ENCODE peak calls at places on chromosome 12, in seven cellular contexts. S, G, K, L, N, X and Y are unnamed samples.

GRCh38 chr12:46200551-46200950 is 68.3 kb downstream of the SLC38A1 start:
- DNase-seq in S (no peak), G (no peak), K (no peak), L (no peak), N (no peak), X (no peak), Y (no peak)

GRCh38 chr12:65778268-65779090 is 45.8 kb upstream of the HMGA2 start:
- DNase-seq in S (no peak), G (no peak), K (no peak), L (no peak), N (peak; percentile 42), X (no peak), Y (no peak)

GRCh38 chr12:31591308-31591901 is 469 bp upstream of the DENND5B start:
- DNase-seq in S (no peak), G (no peak), K (no peak), L (no peak), N (no peak), X (no peak), Y (no peak)

GRCh38 chr12:55843431-55843830 is 695 bp upstream of the MMP19 start:
- DNase-seq in S (no peak), G (no peak), K (no peak), L (no peak), N (no peak), X (no peak), Y (no peak)

GRCh38 chr12:92055877-92056276 is 89.8 kb downstream of the BTG1 start:
- DNase-seq in S (peak; percentile 79), G (peak; percentile 39), K (no peak), L (no peak), N (no peak), X (no peak), Y (no peak)

GRCh38 chr12:124122722-124123121 is 149.7 kb downstream of the ZNF664 start:
- DNase-seq in S (no peak), G (no peak), K (no peak), L (no peak), N (no peak), X (no peak), Y (no peak)

GRCh38 chr12:113726254-113726819 is 239.8 kb downstream of the RBM19 start:
- DNase-seq in S (no peak), G (no peak), K (no peak), L (no peak), N (no peak), X (no peak), Y (no peak)

GRCh38 chr12:2669560-2669959 is 125.2 kb upstream of the FKBP4 start:
- DNase-seq in S (no peak), G (no peak), K (no peak), L (no peak), N (no peak), X (no peak), Y (no peak)

GRCh38 chr12:3964404-3964803 is 91.2 kb upstream of the PARP11 start:
- DNase-seq in S (no peak), G (no peak), K (no peak), L (no peak), N (peak; percentile 18), X (no peak), Y (no peak)

GRCh38 chr12:46585854-46586621 is 213.5 kb upstream of the SLC38A2 start:
- DNase-seq in S (peak; percentile 50), G (peak; percentile 39), K (peak; percentile 37), L (peak; percentile 73), N (peak; percentile 74), X (no peak), Y (peak; percentile 32)

GRCh38 chr12:1184402-1184801 is 193.4 kb downstream of the ERC1 start:
- DNase-seq in S (no peak), G (no peak), K (no peak), L (no peak), N (no peak), X (no peak), Y (no peak)

GRCh38 chr12:104605685-104606084 is 148.9 kb downstream of the CHST11 start:
- DNase-seq in S (no peak), G (no peak), K (peak; percentile 50), L (no peak), N (no peak), X (no peak), Y (no peak)

GRCh38 chr12:14995583-14996425 is 23.0 kb downstream of the PDE6H start:
- DNase-seq in S (peak; percentile 71), G (peak; percentile 63), K (no peak), L (peak; percentile 32), N (peak; percentile 50), X (peak; percentile 45), Y (peak; percentile 21)

GRCh38 chr12:28440209-28440608 is 250.0 kb downstream of the CCDC91 start:
- DNase-seq in S (no peak), G (no peak), K (no peak), L (peak; percentile 36), N (no peak), X (no peak), Y (no peak)

GRCh38 chr12:39239484-39240143 is 203.3 kb downstream of the KIF21A start:
- DNase-seq in S (no peak), G (no peak), K (no peak), L (no peak), N (peak; percentile 10), X (no peak), Y (no peak)

GRCh38 chr12:43551271-43551970 is 582 bp downstream of the ADAMTS20 start:
- DNase-seq in S (no peak), G (no peak), K (no peak), L (no peak), N (no peak), X (no peak), Y (no peak)

GRCh38 chr12:54603173-54603814 is 14.8 kb upstream of the PPP1R1A start:
- DNase-seq in S (peak; percentile 63), G (peak; percentile 55), K (peak; percentile 69), L (no peak), N (peak; percentile 56), X (peak; percentile 76), Y (no peak)

GRCh38 chr12:100216337-100216736 is 15.7 kb downstream of the ACTR6 start:
- DNase-seq in S (no peak), G (no peak), K (no peak), L (no peak), N (no peak), X (no peak), Y (no peak)

GRCh38 chr12:98821849-98822248 is 176.8 kb downstream of the APAF1 start:
- DNase-seq in S (no peak), G (no peak), K (no peak), L (no peak), N (no peak), X (no peak), Y (no peak)